ENCODE peak calls at places on chromosomes 6 and 20, in nine cellular contexts. K, Y, F, P, D, G, R, M and H are unnamed samples.

GRCh38 chr6:44127186-44128019 is at the start of the genes MRPL14 and TMEM63B:
- DNase-seq in Y (peak), P (peak), K (peak), R (peak), M (peak), D (peak), G (peak), F (peak), H (peak)

GRCh38 chr6:75233097-75233615 is 10.4 kb downstream of the COX7A2 start:
- DNase-seq in Y (no peak), K (no peak), P (no peak), M (no peak), F (no peak), R (no peak), G (no peak), D (no peak), H (no peak)

GRCh38 chr20:44104807-44105517 is 82.0 kb downstream of the JPH2 start:
- DNase-seq in G (no peak), D (no peak), P (peak), K (peak), R (no peak), F (peak), Y (peak), M (peak), H (peak)

GRCh38 chr20:19252670-19253120 is 40.3 kb downstream of the SLC24A3 start:
- DNase-seq in P (no peak), Y (no peak), G (no peak), R (no peak), F (peak), D (no peak), M (peak), K (no peak), H (no peak)

GRCh38 chr20:25346349-25346748 is 44.3 kb downstream of the ABHD12 start:
- DNase-seq in R (no peak), K (no peak), F (no peak), P (no peak), M (no peak), D (no peak), G (no peak), Y (no peak), H (no peak)

GRCh38 chr6:82270791-82271392 is 23.3 kb upstream of the IBTK start:
- DNase-seq in M (peak), P (peak), K (peak), F (peak), D (no peak), G (no peak), R (no peak), Y (no peak), H (no peak)

GRCh38 chr6:11432713-11433450 is 104.7 kb upstream of the TMEM170B start:
- DNase-seq in P (peak), G (no peak), F (peak), D (no peak), R (no peak), Y (no peak), K (no peak), M (peak), H (no peak)

GRCh38 chr6:36349240-36349639 is 12.6 kb upstream of the BNIP5 start:
- DNase-seq in M (no peak), G (no peak), Y (no peak), F (peak), D (no peak), R (no peak), P (peak), K (no peak), H (no peak)

GRCh38 chr6:33410711-33411631 is at the start of gene PHF1:
- DNase-seq in G (peak), D (no peak), Y (no peak), M (peak), R (no peak), F (peak), P (no peak), K (peak), H (peak)

GRCh38 chr6:107698146-107698545 is 126.0 kb downstream of the SCML4 start:
- DNase-seq in Y (no peak), R (no peak), D (no peak), M (peak), K (peak), G (no peak), F (no peak), P (peak), H (peak)

GRCh38 chr20:25064561-25064960 is 6.6 kb upstream of the ACSS1 start:
- DNase-seq in M (no peak), K (no peak), D (no peak), R (no peak), G (no peak), P (no peak), F (no peak), Y (no peak), H (no peak)

GRCh38 chr6:129598244-129599187 is 111.5 kb downstream of the ARHGAP18 start:
- DNase-seq in G (peak), R (no peak), K (peak), F (peak), P (peak), M (peak), Y (peak), D (no peak), H (no peak)

GRCh38 chr6:163834226-163834970 is 419.9 kb downstream of the QKI start:
- DNase-seq in D (no peak), R (no peak), F (no peak), Y (no peak), M (no peak), P (no peak), K (no peak), G (no peak), H (no peak)

GRCh38 chr20:62142252-62143117 is 709 bp downstream of the PSMA7 start:
- DNase-seq in F (no peak), Y (peak), M (no peak), P (no peak), R (peak), K (no peak), G (no peak), D (no peak), H (no peak)

GRCh38 chr6:85637579-85637978 is 5.1 kb downstream of the SYNCRIP start:
- DNase-seq in D (no peak), M (no peak), R (no peak), F (no peak), Y (no peak), P (no peak), K (no peak), G (no peak), H (no peak)

GRCh38 chr6:56663344-56663743 is 20.7 kb upstream of the DST start:
- DNase-seq in M (no peak), F (peak), R (no peak), K (peak), P (peak), G (no peak), Y (peak), D (no peak), H (no peak)

GRCh38 chr20:1184638-1185315 is at the start of gene TMEM74B:
- DNase-seq in Y (no peak), R (no peak), K (no peak), G (no peak), P (no peak), D (no peak), F (no peak), M (no peak), H (no peak)

GRCh38 chr20:1263853-1264252 is 2.2 kb upstream of the SNPH start:
- DNase-seq in Y (no peak), P (no peak), D (no peak), K (no peak), R (no peak), G (no peak), M (peak), F (no peak), H (no peak)

GRCh38 chr6:159169557-159170332 is 545 bp downstream of the FNDC1 start:
- DNase-seq in P (peak), G (peak), K (no peak), F (no peak), M (peak), Y (peak), D (no peak), R (no peak), H (peak)

GRCh38 chr6:125421853-125422252 is 120.1 kb upstream of the HDDC2 start:
- DNase-seq in R (no peak), F (peak), M (no peak), K (no peak), P (peak), Y (peak), D (peak), G (no peak), H (no peak)

GRCh38 chr6:35062676-35063574 is 78.2 kb downstream of the TCP11 start:
- DNase-seq in G (no peak), F (no peak), K (no peak), P (no peak), R (no peak), Y (no peak), D (no peak), M (no peak), H (no peak)

GRCh38 chr6:2755456-2755855 is 4.7 kb upstream of the MYLK4 start:
- DNase-seq in F (no peak), G (no peak), M (no peak), D (no peak), Y (no peak), R (no peak), K (no peak), P (no peak), H (no peak)

GRCh38 chr20:53917145-53918009 is 153.0 kb downstream of the BCAS1 start:
- DNase-seq in Y (peak), D (no peak), F (no peak), G (no peak), K (no peak), M (peak), P (peak), R (peak), H (peak)

GRCh38 chr20:63978319-63979220 is 872 bp downstream of the SAMD10 start:
- DNase-seq in G (peak), M (no peak), P (peak), R (peak), K (peak), F (peak), Y (peak), D (no peak), H (no peak)

GRCh38 chr6:7664003-7664402 is 61.9 kb upstream of the BMP6 start:
- DNase-seq in P (no peak), M (no peak), K (no peak), Y (no peak), D (no peak), F (no peak), R (no peak), G (no peak), H (no peak)

GRCh38 chr20:14865169-14865568 is 527.8 kb upstream of the FLRT3 start:
- DNase-seq in R (no peak), D (no peak), M (no peak), K (peak), F (peak), P (peak), Y (no peak), G (no peak), H (peak)

GRCh38 chr6:150764638-150765456 is 100.7 kb upstream of the MTHFD1L start:
- DNase-seq in G (peak), D (no peak), M (no peak), F (no peak), R (no peak), K (no peak), Y (no peak), P (no peak), H (no peak)

GRCh38 chr6:78810146-78810545 is 57.2 kb upstream of the IRAK1BP1 start:
- DNase-seq in Y (peak), K (peak), F (peak), G (no peak), D (no peak), P (no peak), M (peak), R (no peak), H (peak)

GRCh38 chr6:70166088-70166958 is 136.6 kb downstream of the COL9A1 start:
- DNase-seq in D (no peak), M (peak), Y (peak), F (peak), R (peak), P (peak), K (peak), G (peak), H (peak)

GRCh38 chr6:167726043-167726442 is 100.7 kb upstream of the AFDN start:
- DNase-seq in K (no peak), M (no peak), R (no peak), Y (no peak), G (no peak), F (no peak), D (no peak), P (no peak), H (no peak)

GRCh38 chr6:23927935-23928334 is 198.1 kb upstream of the NRSN1 start:
- DNase-seq in Y (no peak), G (no peak), F (no peak), K (no peak), M (no peak), R (no peak), D (no peak), P (no peak), H (no peak)

GRCh38 chr6:162636167-162636566 is 91.4 kb downstream of the PRKN start:
- DNase-seq in Y (no peak), R (no peak), D (no peak), G (no peak), K (no peak), M (no peak), P (no peak), F (no peak), H (no peak)

GRCh38 chr6:44049163-44049988 is 77.9 kb downstream of the MRPL14 start:
- DNase-seq in F (no peak), D (no peak), P (peak), M (peak), G (no peak), R (no peak), K (peak), Y (no peak), H (peak)

GRCh38 chr6:69861986-69862385 is 4.4 kb upstream of the COL19A1 start:
- DNase-seq in Y (no peak), M (no peak), F (no peak), K (no peak), G (no peak), D (no peak), R (no peak), P (peak), H (no peak)